ENCODE peak calls at places on chromosomes 2 and 18, in eight cellular contexts. One of them, this sample, is unnamed.

GRCh38 chr2:131121464-131121863 is 16.3 kb downstream of the PLEKHB2 start:
- DNase-seq in CD8-positive, alpha-beta T cell: no peak
- DNase-seq in BE2C: no peak
- DNase-seq in Peyer's patch: no peak
- DNase-seq in stomach: no peak
- DNase-seq in hepatocyte: no peak
- DNase-seq in upper lobe of right lung: no peak
- DNase-seq in transverse colon: no peak
- DNase-seq in this sample: no peak

GRCh38 chr18:10320848-10321247 is 133.6 kb upstream of the APCDD1 start:
- DNase-seq in transverse colon: no peak
- DNase-seq in CD8-positive, alpha-beta T cell: no peak
- DNase-seq in BE2C: no peak
- DNase-seq in hepatocyte: no peak
- DNase-seq in upper lobe of right lung: no peak
- DNase-seq in Peyer's patch: no peak
- DNase-seq in stomach: no peak
- DNase-seq in this sample: no peak

GRCh38 chr2:219571311-219572236 is at the start of gene OBSL1:
- DNase-seq in transverse colon: peak; percentile 41
- DNase-seq in CD8-positive, alpha-beta T cell: no peak
- DNase-seq in BE2C: peak; percentile 97
- DNase-seq in upper lobe of right lung: peak; percentile 88
- DNase-seq in stomach: peak; percentile 63
- DNase-seq in hepatocyte: peak; percentile 89
- DNase-seq in Peyer's patch: peak; percentile 60
- DNase-seq in this sample: peak; percentile 89

GRCh38 chr18:61637319-61637718 is 255.5 kb downstream of the RNF152 start:
- DNase-seq in CD8-positive, alpha-beta T cell: no peak
- DNase-seq in upper lobe of right lung: no peak
- DNase-seq in hepatocyte: no peak
- DNase-seq in transverse colon: peak; percentile 66
- DNase-seq in stomach: peak; percentile 83
- DNase-seq in Peyer's patch: peak; percentile 79
- DNase-seq in BE2C: no peak
- DNase-seq in this sample: no peak

GRCh38 chr2:26504002-26504401 is 26.1 kb upstream of the OTOF start:
- DNase-seq in stomach: no peak
- DNase-seq in upper lobe of right lung: no peak
- DNase-seq in Peyer's patch: no peak
- DNase-seq in CD8-positive, alpha-beta T cell: no peak
- DNase-seq in hepatocyte: no peak
- DNase-seq in BE2C: no peak
- DNase-seq in transverse colon: no peak
- DNase-seq in this sample: no peak

GRCh38 chr2:242057379-242058040 is 188.0 kb downstream of the RTP5 start:
- DNase-seq in hepatocyte: no peak
- DNase-seq in CD8-positive, alpha-beta T cell: no peak
- DNase-seq in Peyer's patch: no peak
- DNase-seq in transverse colon: no peak
- DNase-seq in BE2C: no peak
- DNase-seq in upper lobe of right lung: no peak
- DNase-seq in stomach: no peak
- DNase-seq in this sample: no peak

GRCh38 chr2:100053499-100053898 is 88.9 kb downstream of the AFF3 start:
- DNase-seq in upper lobe of right lung: no peak
- DNase-seq in BE2C: no peak
- DNase-seq in CD8-positive, alpha-beta T cell: no peak
- DNase-seq in hepatocyte: no peak
- DNase-seq in Peyer's patch: no peak
- DNase-seq in transverse colon: no peak
- DNase-seq in stomach: no peak
- DNase-seq in this sample: no peak

GRCh38 chr2:6959751-6960150 is 42.5 kb downstream of the RNF144A start:
- DNase-seq in Peyer's patch: no peak
- DNase-seq in hepatocyte: no peak
- DNase-seq in transverse colon: no peak
- DNase-seq in CD8-positive, alpha-beta T cell: no peak
- DNase-seq in upper lobe of right lung: no peak
- DNase-seq in BE2C: no peak
- DNase-seq in stomach: no peak
- DNase-seq in this sample: no peak

GRCh38 chr2:159195719-159196118 is 90.8 kb downstream of the WDSUB1 start:
- DNase-seq in Peyer's patch: no peak
- DNase-seq in upper lobe of right lung: no peak
- DNase-seq in transverse colon: no peak
- DNase-seq in stomach: no peak
- DNase-seq in CD8-positive, alpha-beta T cell: no peak
- DNase-seq in hepatocyte: no peak
- DNase-seq in BE2C: no peak
- DNase-seq in this sample: no peak

GRCh38 chr18:48863432-48864065 is 87.2 kb downstream of the SMAD7 start:
- DNase-seq in CD8-positive, alpha-beta T cell: no peak
- DNase-seq in BE2C: no peak
- DNase-seq in upper lobe of right lung: no peak
- DNase-seq in transverse colon: no peak
- DNase-seq in stomach: no peak
- DNase-seq in Peyer's patch: peak; percentile 36
- DNase-seq in hepatocyte: no peak
- DNase-seq in this sample: no peak

GRCh38 chr2:15399241-15399640 is 161.9 kb downstream of the NBAS start:
- DNase-seq in stomach: no peak
- DNase-seq in CD8-positive, alpha-beta T cell: no peak
- DNase-seq in upper lobe of right lung: no peak
- DNase-seq in transverse colon: no peak
- DNase-seq in Peyer's patch: no peak
- DNase-seq in BE2C: no peak
- DNase-seq in hepatocyte: no peak
- DNase-seq in this sample: no peak

GRCh38 chr2:104599802-104600510 is 254.0 kb upstream of the POU3F3 start:
- DNase-seq in upper lobe of right lung: no peak
- DNase-seq in stomach: no peak
- DNase-seq in Peyer's patch: no peak
- DNase-seq in CD8-positive, alpha-beta T cell: no peak
- DNase-seq in hepatocyte: peak; percentile 55
- DNase-seq in BE2C: no peak
- DNase-seq in transverse colon: no peak
- DNase-seq in this sample: no peak

GRCh38 chr18:12236141-12236540 is 18.0 kb upstream of the CIDEA start:
- DNase-seq in CD8-positive, alpha-beta T cell: no peak
- DNase-seq in upper lobe of right lung: no peak
- DNase-seq in hepatocyte: no peak
- DNase-seq in BE2C: no peak
- DNase-seq in transverse colon: no peak
- DNase-seq in Peyer's patch: no peak
- DNase-seq in stomach: no peak
- DNase-seq in this sample: no peak

GRCh38 chr2:41710944-41711343 is 336.9 kb upstream of the PKDCC start:
- DNase-seq in Peyer's patch: no peak
- DNase-seq in upper lobe of right lung: no peak
- DNase-seq in transverse colon: no peak
- DNase-seq in BE2C: no peak
- DNase-seq in hepatocyte: no peak
- DNase-seq in CD8-positive, alpha-beta T cell: no peak
- DNase-seq in stomach: no peak
- DNase-seq in this sample: no peak

GRCh38 chr2:178069551-178069950 is 3.0 kb downstream of the PDE11A start:
- DNase-seq in upper lobe of right lung: no peak
- DNase-seq in Peyer's patch: no peak
- DNase-seq in BE2C: no peak
- DNase-seq in stomach: no peak
- DNase-seq in hepatocyte: no peak
- DNase-seq in CD8-positive, alpha-beta T cell: no peak
- DNase-seq in transverse colon: no peak
- DNase-seq in this sample: no peak
- TF ChIP-seq CTCF in upper lobe of right lung: no peak
- TF ChIP-seq CTCF in Peyer's patch: no peak
- TF ChIP-seq CTCF in BE2C: peak; percentile 38
- TF ChIP-seq CTCF in stomach: no peak
- TF ChIP-seq CTCF in hepatocyte: peak; percentile 24
- TF ChIP-seq CTCF in CD8-positive, alpha-beta T cell: no peak
- TF ChIP-seq CTCF in transverse colon: no peak
- TF ChIP-seq CTCF in this sample: no peak

GRCh38 chr2:96238266-96238665 is 27.5 kb downstream of the TMEM127 start:
- DNase-seq in BE2C: no peak
- DNase-seq in stomach: no peak
- DNase-seq in upper lobe of right lung: no peak
- DNase-seq in transverse colon: no peak
- DNase-seq in hepatocyte: no peak
- DNase-seq in CD8-positive, alpha-beta T cell: no peak
- DNase-seq in Peyer's patch: no peak
- DNase-seq in this sample: no peak
- H3K27me3 ChIP-seq in BE2C: no peaks in the 10 kb centered on the region
- H3K27me3 ChIP-seq in stomach: no peaks in the 10 kb centered on the region
- H3K27me3 ChIP-seq in upper lobe of right lung: no peaks in the 10 kb centered on the region
- H3K27me3 ChIP-seq in transverse colon: no peaks in the 10 kb centered on the region
- H3K27me3 ChIP-seq in hepatocyte: no peaks in the 10 kb centered on the region
- H3K27me3 ChIP-seq in CD8-positive, alpha-beta T cell: no peaks in the 10 kb centered on the region
- H3K27me3 ChIP-seq in Peyer's patch: no peaks in the 10 kb centered on the region
- H3K27me3 ChIP-seq in this sample: no peaks in the 10 kb centered on the region

GRCh38 chr2:46958431-46959017 is 42.9 kb upstream of the MCFD2 start:
- DNase-seq in CD8-positive, alpha-beta T cell: no peak
- DNase-seq in transverse colon: no peak
- DNase-seq in hepatocyte: no peak
- DNase-seq in BE2C: no peak
- DNase-seq in Peyer's patch: no peak
- DNase-seq in stomach: no peak
- DNase-seq in upper lobe of right lung: no peak
- DNase-seq in this sample: no peak

GRCh38 chr2:46954951-46955571 is 39.5 kb upstream of the MCFD2 start:
- DNase-seq in hepatocyte: peak; percentile 82
- DNase-seq in stomach: peak; percentile 43
- DNase-seq in transverse colon: peak; percentile 41
- DNase-seq in CD8-positive, alpha-beta T cell: no peak
- DNase-seq in BE2C: no peak
- DNase-seq in upper lobe of right lung: no peak
- DNase-seq in Peyer's patch: peak; percentile 81
- DNase-seq in this sample: peak; percentile 88

GRCh38 chr2:46960618-46961017 is 45.0 kb upstream of the MCFD2 start:
- DNase-seq in hepatocyte: no peak
- DNase-seq in upper lobe of right lung: no peak
- DNase-seq in BE2C: no peak
- DNase-seq in transverse colon: no peak
- DNase-seq in stomach: no peak
- DNase-seq in CD8-positive, alpha-beta T cell: no peak
- DNase-seq in Peyer's patch: no peak
- DNase-seq in this sample: no peak

GRCh38 chr2:46955764-46956163 is 40.2 kb upstream of the MCFD2 start:
- DNase-seq in upper lobe of right lung: no peak
- DNase-seq in stomach: no peak
- DNase-seq in Peyer's patch: no peak
- DNase-seq in CD8-positive, alpha-beta T cell: no peak
- DNase-seq in hepatocyte: no peak
- DNase-seq in transverse colon: no peak
- DNase-seq in BE2C: no peak
- DNase-seq in this sample: no peak

DNA sequence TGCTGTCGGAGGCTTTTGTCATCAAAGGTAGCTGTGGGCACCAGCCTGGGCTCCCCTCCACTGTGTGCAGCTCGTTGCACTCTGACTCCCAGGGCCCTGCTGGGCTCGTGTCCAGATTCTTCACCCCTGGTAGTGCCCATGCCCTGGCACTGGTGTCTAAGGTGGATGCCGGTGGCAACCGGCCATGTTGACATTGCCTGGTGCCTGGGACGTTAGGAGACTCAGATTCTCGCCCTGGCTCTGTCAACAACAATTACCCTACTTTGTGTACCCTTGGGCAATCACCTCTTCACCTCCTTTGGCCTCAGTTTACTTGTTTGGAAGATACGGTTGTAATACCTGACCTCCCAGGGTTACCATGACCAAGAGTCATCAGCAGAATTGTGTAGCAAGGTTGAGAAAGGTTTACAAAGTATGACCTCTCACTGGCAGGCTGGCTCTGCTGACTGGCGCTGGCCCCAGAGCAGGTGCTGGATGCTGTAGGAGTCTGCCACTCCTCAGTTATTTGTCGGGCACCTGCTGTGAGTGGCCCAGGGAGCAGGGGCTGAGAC is 41.5 kb upstream of the MCFD2 start:
- DNase-seq in hepatocyte: no peak
- DNase-seq in Peyer's patch: no peak
- DNase-seq in upper lobe of right lung: no peak
- DNase-seq in stomach: peak; percentile 95
- DNase-seq in transverse colon: no peak
- DNase-seq in CD8-positive, alpha-beta T cell: no peak
- DNase-seq in BE2C: no peak
- DNase-seq in this sample: no peak
- TF ChIP-seq CTCF in hepatocyte: no peak
- TF ChIP-seq CTCF in Peyer's patch: no peak
- TF ChIP-seq CTCF in upper lobe of right lung: no peak
- TF ChIP-seq CTCF in stomach: no peak
- TF ChIP-seq CTCF in transverse colon: no peak
- TF ChIP-seq CTCF in CD8-positive, alpha-beta T cell: no peak
- TF ChIP-seq CTCF in BE2C: no peak
- TF ChIP-seq CTCF in this sample: no peak

GRCh38 chr2:217621391-217621801 is 381.4 kb downstream of the TNS1 start:
- DNase-seq in BE2C: no peak
- DNase-seq in Peyer's patch: no peak
- DNase-seq in CD8-positive, alpha-beta T cell: no peak
- DNase-seq in stomach: no peak
- DNase-seq in upper lobe of right lung: no peak
- DNase-seq in transverse colon: no peak
- DNase-seq in hepatocyte: no peak
- DNase-seq in this sample: no peak

GRCh38 chr2:217616936-217617335 is 385.9 kb downstream of the TNS1 start:
- DNase-seq in CD8-positive, alpha-beta T cell: no peak
- DNase-seq in hepatocyte: no peak
- DNase-seq in stomach: no peak
- DNase-seq in Peyer's patch: no peak
- DNase-seq in BE2C: no peak
- DNase-seq in transverse colon: no peak
- DNase-seq in upper lobe of right lung: no peak
- DNase-seq in this sample: no peak

GRCh38 chr2:217614498-217614897 is 388.3 kb downstream of the TNS1 start:
- DNase-seq in CD8-positive, alpha-beta T cell: no peak
- DNase-seq in upper lobe of right lung: no peak
- DNase-seq in hepatocyte: no peak
- DNase-seq in stomach: no peak
- DNase-seq in BE2C: no peak
- DNase-seq in transverse colon: no peak
- DNase-seq in Peyer's patch: no peak
- DNase-seq in this sample: no peak

GRCh38 chr2:217618744-217619143 is 384.1 kb downstream of the TNS1 start:
- DNase-seq in BE2C: no peak
- DNase-seq in upper lobe of right lung: no peak
- DNase-seq in transverse colon: no peak
- DNase-seq in stomach: no peak
- DNase-seq in Peyer's patch: no peak
- DNase-seq in CD8-positive, alpha-beta T cell: no peak
- DNase-seq in hepatocyte: no peak
- DNase-seq in this sample: no peak

DNA sequence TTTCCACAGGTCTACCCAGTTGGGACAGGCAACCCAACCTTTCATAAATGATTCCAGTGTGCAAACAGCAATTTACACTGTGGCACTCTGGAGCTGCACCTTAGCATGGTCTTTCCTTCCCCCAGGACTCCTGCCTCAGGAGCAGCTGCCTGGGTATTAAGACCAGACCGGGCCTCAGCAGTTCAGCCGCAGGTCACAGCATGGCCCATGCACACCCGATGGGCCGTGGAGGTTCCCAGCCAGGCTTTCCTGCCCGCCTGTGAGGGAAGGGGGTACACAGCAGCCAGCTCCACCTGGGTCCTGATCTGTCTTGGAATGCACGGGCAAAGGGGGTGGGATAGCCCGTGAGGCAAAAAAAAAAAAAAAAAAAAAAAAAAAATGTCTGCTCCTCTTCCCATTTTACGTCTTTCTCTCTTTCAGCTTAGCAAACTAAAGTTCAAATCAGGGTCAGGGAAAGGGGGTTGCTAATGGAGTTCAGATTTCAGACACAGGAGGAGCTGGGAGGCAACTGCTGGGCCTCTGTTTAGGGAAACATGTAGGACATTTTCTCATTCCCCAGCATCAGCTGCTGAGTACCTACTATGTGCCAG is 385.2 kb downstream of the TNS1 start:
- DNase-seq in CD8-positive, alpha-beta T cell: no peak
- DNase-seq in stomach: no peak
- DNase-seq in transverse colon: no peak
- DNase-seq in hepatocyte: no peak
- DNase-seq in Peyer's patch: no peak
- DNase-seq in upper lobe of right lung: no peak
- DNase-seq in BE2C: no peak
- DNase-seq in this sample: no peak
- H3K27me3 ChIP-seq in CD8-positive, alpha-beta T cell: no peaks in the 10 kb centered on the region
- H3K27me3 ChIP-seq in stomach: no peaks in the 10 kb centered on the region
- H3K27me3 ChIP-seq in transverse colon: no peaks in the 10 kb centered on the region
- H3K27me3 ChIP-seq in hepatocyte: no peaks in the 10 kb centered on the region
- H3K27me3 ChIP-seq in Peyer's patch: no peaks in the 10 kb centered on the region
- H3K27me3 ChIP-seq in upper lobe of right lung: no peaks in the 10 kb centered on the region
- H3K27me3 ChIP-seq in BE2C: no peaks in the 10 kb centered on the region
- H3K27me3 ChIP-seq in this sample: no peaks in the 10 kb centered on the region